ENCODE peak calls at places on chromosomes 5 and 9, in four cellular contexts. N is HCT116, K is GM12878, S is H1. E is an unnamed sample.

GRCh38 chr5:136192526-136193395 is at the start of gene SMIM32:
- DNase-seq in S (no peak), N (no peak), K (no peak), E (peak)

GRCh38 chr5:138459311-138459710 is 6.0 kb upstream of the EGR1 start:
- DNase-seq in S (no peak), K (no peak), N (no peak), E (no peak)

GRCh38 chr9:136054146-136054545 is 40.9 kb downstream of the NACC2 start:
- DNase-seq in S (no peak), K (no peak), N (no peak), E (no peak)

GRCh38 chr5:29039994-29040393 is 2001.6 kb upstream of the CDH9 start:
- DNase-seq in S (no peak), N (no peak), K (no peak), E (no peak)

GRCh38 chr5:150227606-150228273 is 37.9 kb downstream of the SLC6A7 start:
- DNase-seq in N (no peak), K (no peak), S (no peak), E (no peak)

GRCh38 chr5:172852490-172853354 is 18.7 kb downstream of the ERGIC1 start:
- DNase-seq in N (no peak), K (no peak), S (no peak), E (peak)

GRCh38 chr5:11076945-11077613 is 316.0 kb upstream of the DAP start:
- DNase-seq in S (no peak), K (no peak), N (no peak), E (no peak)

GRCh38 chr9:14563902-14564578 is 129.2 kb downstream of the ZDHHC21 start:
- DNase-seq in K (no peak), S (no peak), N (no peak), E (peak)

GRCh38 chr9:104074876-104075275 is 19.2 kb upstream of the SMC2 start:
- DNase-seq in K (no peak), S (no peak), N (no peak), E (peak)

GRCh38 chr9:123353041-123353440 is 3.0 kb upstream of the CRB2 start:
- DNase-seq in S (no peak), K (no peak), N (no peak), E (no peak)

GRCh38 chr9:87910821-87911220 is 6.9 kb upstream of the SPATA31C1 start:
- DNase-seq in S (no peak), K (no peak), N (no peak), E (no peak)

GRCh38 chr9:107866912-107867311 is 377.3 kb upstream of the KLF4 start:
- DNase-seq in K (no peak), S (no peak), N (no peak), E (no peak)

GRCh38 chr5:10387690-10388089 is 34.2 kb downstream of the MARCHF6 start:
- DNase-seq in S (no peak), K (no peak), N (no peak), E (no peak)

GRCh38 chr9:132645306-132645705 is 24.5 kb downstream of the DDX31 start:
- DNase-seq in S (no peak), N (no peak), K (no peak), E (no peak)
- TF ChIP-seq CEBPB in S (no peak), N (no peak), K (no peak), E (no peak)

DNA sequence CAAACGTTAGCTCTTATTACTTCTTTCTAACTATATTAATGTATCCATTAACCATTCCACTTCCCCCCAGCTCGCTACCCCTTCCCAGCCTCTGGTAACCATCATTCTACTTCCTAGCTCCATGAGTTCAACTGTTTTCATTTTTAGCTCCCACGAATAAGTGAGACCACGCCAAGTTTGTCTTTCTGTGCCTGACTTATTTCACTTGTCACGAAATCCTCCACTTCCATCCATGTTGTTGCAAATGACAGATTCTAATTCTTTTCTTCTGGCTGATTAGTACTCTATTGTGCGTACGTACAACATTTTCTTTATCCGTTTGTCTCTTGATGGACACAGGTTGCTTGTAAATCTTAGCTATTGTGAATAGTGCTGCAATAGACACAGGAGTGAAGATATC is 6.5 kb downstream of the LURAP1L start:
- DNase-seq in S (no peak), K (no peak), N (no peak), E (no peak)
- TF ChIP-seq YY1 in S (no peak), K (no peak), N (no peak), E (no peak)

GRCh38 chr9:133131506-133131905 is 10.5 kb upstream of the RALGDS start:
- DNase-seq in K (no peak), S (no peak), N (no peak), E (no peak)

GRCh38 chr9:133128152-133128551 is 7.1 kb upstream of the RALGDS start:
- DNase-seq in K (no peak), N (no peak), S (no peak), E (no peak)

GRCh38 chr9:133132174-133132573 is 11.1 kb upstream of the RALGDS start:
- DNase-seq in K (no peak), S (no peak), N (no peak), E (no peak)

GRCh38 chr9:133129001-133129799 is 8.2 kb upstream of the RALGDS start:
- DNase-seq in K (no peak), S (no peak), N (no peak), E (no peak)

GRCh38 chr9:133130721-133131244 is 9.7 kb upstream of the RALGDS start:
- DNase-seq in S (no peak), N (no peak), K (no peak), E (no peak)
- TF ChIP-seq CEBPB in S (no peak), N (no peak), K (no peak), E (no peak)

DNA sequence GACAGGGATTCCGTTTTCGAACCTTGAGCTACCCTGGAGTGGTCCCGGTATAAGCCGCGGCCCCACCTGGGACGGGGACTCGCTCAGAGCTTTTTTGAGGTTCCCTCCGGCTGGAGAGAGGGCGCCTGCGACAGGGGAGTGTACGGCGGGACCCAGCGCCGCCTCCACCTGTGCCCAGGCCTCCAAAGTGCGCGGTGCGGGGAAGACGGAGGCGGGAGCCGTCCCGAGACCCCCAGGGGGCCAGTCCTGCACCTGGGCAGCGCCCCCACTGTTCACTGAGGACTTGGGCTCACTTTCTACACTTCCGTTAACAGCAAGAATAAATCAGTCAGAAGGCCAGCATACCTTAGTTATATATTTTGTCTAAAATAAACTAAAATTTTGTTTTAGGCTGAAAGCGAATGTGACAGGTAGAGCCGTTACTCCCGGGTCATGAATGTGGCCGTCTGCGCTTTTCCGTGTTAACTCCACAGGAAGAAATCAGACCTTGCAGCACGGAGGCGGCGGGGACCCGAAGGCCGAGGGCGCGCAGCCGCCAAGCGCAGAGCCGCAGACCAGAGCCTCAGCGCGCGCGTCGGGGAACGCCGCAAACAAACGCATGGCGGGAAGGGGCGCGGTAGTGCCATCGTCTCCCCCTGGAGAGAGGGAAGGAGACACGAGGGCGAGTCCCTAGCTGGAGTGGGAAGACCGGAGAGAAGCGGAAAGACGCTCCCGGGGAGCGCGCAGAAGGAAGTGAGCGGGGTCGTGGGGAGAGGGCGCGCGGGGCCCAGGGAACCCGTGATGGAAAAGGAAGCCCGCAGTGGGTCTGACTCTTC is 14.1 kb downstream of the TRIM7 start:
- DNase-seq in S (no peak), K (no peak), N (no peak), E (no peak)
- TF ChIP-seq YY1 in S (no peak), K (no peak), N (no peak), E (no peak)

GRCh38 chr5:161530700-161531099 is 15.8 kb downstream of the GABRB2 start:
- DNase-seq in K (no peak), N (no peak), S (no peak), E (no peak)

GRCh38 chr5:161535762-161536161 is 10.8 kb downstream of the GABRB2 start:
- DNase-seq in S (no peak), N (no peak), K (no peak), E (no peak)
- TF ChIP-seq CEBPB in S (no peak), N (no peak), K (no peak), E (no peak)